ENCODE peak calls at places on chromosome 12, in eight cellular contexts. V, O, Q, T, F, D, P and A are unnamed samples.

GRCh38 chr12:100279612-100280244 is 12.8 kb downstream of the SCYL2 start:
- DNase-seq in Q (no peak), T (no peak), V (peak; percentile 22), P (no peak), F (no peak), O (no peak), D (peak; percentile 5), A (no peak)

GRCh38 chr12:11731455-11731854 is 82.0 kb downstream of the ETV6 start:
- DNase-seq in T (no peak), D (peak; percentile 85), O (no peak), Q (peak; percentile 72), V (no peak), F (no peak), P (no peak), A (no peak)

GRCh38 chr12:109641422-109641821 is 67.8 kb downstream of the MVK start:
- DNase-seq in T (no peak), P (no peak), D (no peak), V (no peak), F (no peak), Q (no peak), O (no peak), A (no peak)

GRCh38 chr12:108839011-108839889 is 18.1 kb downstream of the SSH1 start:
- DNase-seq in F (no peak), O (no peak), Q (no peak), T (peak; percentile 72), P (peak; percentile 92), V (no peak), D (peak; percentile 83), A (peak; percentile 66)

GRCh38 chr12:20950248-20950647 is 139.7 kb downstream of the SLCO1B3 start:
- DNase-seq in F (no peak), T (no peak), P (no peak), Q (peak; percentile 50), O (no peak), D (peak; percentile 6), V (peak; percentile 6), A (no peak)

GRCh38 chr12:50515587-50515986 is 10.8 kb downstream of the DIP2B start:
- DNase-seq in D (no peak), T (no peak), Q (no peak), F (no peak), P (no peak), O (no peak), V (no peak), A (no peak)

GRCh38 chr12:113756609-113757008 is 209.5 kb downstream of the RBM19 start:
- DNase-seq in D (no peak), F (no peak), P (no peak), Q (no peak), O (no peak), V (no peak), T (no peak), A (no peak)

GRCh38 chr12:12757121-12757520 is 28.3 kb upstream of the APOLD1 start:
- DNase-seq in F (no peak), T (no peak), D (no peak), Q (no peak), O (no peak), V (no peak), P (no peak), A (no peak)

GRCh38 chr12:67426067-67426466 is 156.9 kb downstream of the CAND1 start:
- DNase-seq in D (peak; percentile 83), Q (peak; percentile 24), V (no peak), P (no peak), T (no peak), F (no peak), O (peak; percentile 86), A (no peak)

GRCh38 chr12:810635-811415 is 58.4 kb downstream of the WNK1 start:
- DNase-seq in P (no peak), D (no peak), O (no peak), F (no peak), V (no peak), Q (no peak), T (no peak), A (no peak)

GRCh38 chr12:111434680-111435338 is 29.1 kb downstream of the SH2B3 start:
- DNase-seq in T (peak; percentile 70), P (peak; percentile 93), D (peak; percentile 76), F (peak; percentile 49), Q (no peak), O (no peak), V (no peak), A (peak; percentile 65)

GRCh38 chr12:115791331-115791730 is 486.2 kb downstream of the MED13L start:
- DNase-seq in Q (no peak), P (no peak), F (no peak), T (no peak), V (no peak), O (no peak), D (no peak), A (peak; percentile 83)

GRCh38 chr12:9256758-9257405 is 48.7 kb upstream of the PZP start:
- DNase-seq in Q (no peak), T (no peak), F (no peak), O (no peak), V (no peak), D (no peak), P (no peak), A (no peak)

GRCh38 chr12:130920711-130921381 is 32.9 kb upstream of the ADGRD1 start:
- DNase-seq in O (no peak), D (peak; percentile 1), T (peak; percentile 79), V (no peak), F (peak; percentile 89), P (no peak), Q (no peak), A (peak; percentile 60)

GRCh38 chr12:81440001-81440400 is 319.1 kb downstream of the PPFIA2 start:
- DNase-seq in V (no peak), P (no peak), D (no peak), F (no peak), Q (no peak), T (no peak), O (no peak), A (no peak)

GRCh38 chr12:48882325-48882687 is 16.6 kb upstream of the RND1 start:
- DNase-seq in T (no peak), V (no peak), D (peak; percentile 64), P (no peak), O (no peak), F (no peak), Q (peak; percentile 68), A (peak; percentile 25)

GRCh38 chr12:33588082-33588712 is 148.6 kb upstream of the SYT10 start:
- DNase-seq in T (no peak), P (no peak), V (no peak), D (peak; percentile 81), O (no peak), Q (peak; percentile 96), F (no peak), A (no peak)

GRCh38 chr12:131831021-131831571 is 2.9 kb downstream of the MMP17 start:
- DNase-seq in O (no peak), V (no peak), D (peak; percentile 21), P (no peak), Q (peak; percentile 20), T (no peak), F (no peak), A (no peak)

GRCh38 chr12:29253916-29254625 is 105.0 kb downstream of the FAR2 start:
- DNase-seq in D (no peak), P (no peak), Q (no peak), T (no peak), V (no peak), O (no peak), F (no peak), A (no peak)

GRCh38 chr12:27236498-27236897 is 7.6 kb upstream of the STK38L start:
- DNase-seq in V (no peak), T (no peak), F (no peak), Q (peak; percentile 41), P (no peak), O (no peak), D (peak; percentile 30), A (no peak)

GRCh38 chr12:62793256-62794217 is 141.4 kb downstream of the PPM1H start:
- DNase-seq in P (peak; percentile 97), Q (peak; percentile 74), F (peak; percentile 99), O (peak; percentile 85), D (peak; percentile 85), T (peak; percentile 83), V (peak; percentile 51), A (peak; percentile 94)

GRCh38 chr12:46214668-46215429 is 54.0 kb downstream of the SLC38A1 start:
- DNase-seq in O (no peak), V (no peak), D (peak; percentile 25), F (no peak), T (no peak), Q (no peak), P (no peak), A (no peak)

GRCh38 chr12:105227879-105228278 is 8.1 kb downstream of the APPL2 start:
- DNase-seq in F (no peak), V (no peak), D (no peak), T (no peak), O (no peak), Q (no peak), P (no peak), A (no peak)

GRCh38 chr12:26123482-26123980 is 1.3 kb downstream of the BHLHE41 start:
- DNase-seq in F (no peak), V (no peak), P (no peak), D (peak; percentile 39), O (no peak), Q (no peak), T (no peak), A (no peak)

GRCh38 chr12:102618197-102618897 is 138.0 kb upstream of the IGF1 start:
- DNase-seq in P (no peak), V (no peak), F (peak; percentile 14), T (peak; percentile 21), Q (no peak), O (no peak), D (no peak), A (no peak)

GRCh38 chr12:114986178-114986714 is 302.3 kb upstream of the TBX3 start:
- DNase-seq in D (no peak), V (no peak), P (no peak), T (no peak), Q (no peak), F (no peak), O (no peak), A (no peak)

GRCh38 chr12:94534761-94535613 is 75.3 kb upstream of the CEP83 start:
- DNase-seq in P (no peak), T (no peak), Q (no peak), D (no peak), V (no peak), F (no peak), O (no peak), A (no peak)

GRCh38 chr12:30888241-30888640 is 38.3 kb upstream of the TSPAN11 start:
- DNase-seq in Q (no peak), P (no peak), T (no peak), D (no peak), O (no peak), V (no peak), F (no peak), A (no peak)
- H3K4me3 ChIP-seq in Q (no peak overlapping the region), P (no peak overlapping the region), T (no peak overlapping the region), D (no peak overlapping the region), O (no peak overlapping the region), V (no peak overlapping the region), F (no peak overlapping the region), A (no peak overlapping the region)

GRCh38 chr12:1907652-1908611 is 10.5 kb downstream of the CACNA2D4 start:
- DNase-seq in O (no peak), F (no peak), Q (peak; percentile 7), D (no peak), T (no peak), V (no peak), P (peak; percentile 78), A (peak; percentile 46)
- H3K4me3 ChIP-seq in O (no peak overlapping the region), F (no peak overlapping the region), Q (no peak overlapping the region), D (no peak overlapping the region), T (no peak overlapping the region), V (peak overlapping the region; percentile 31), P (peak overlapping the region; percentile 16), A (peak overlapping the region; percentile 29)

GRCh38 chr12:40225337-40225983 is 663 bp downstream of the LRRK2 start:
- DNase-seq in V (no peak), D (no peak), O (no peak), Q (no peak), F (no peak), T (no peak), P (no peak), A (no peak)
- H3K4me3 ChIP-seq in V (no peak overlapping the region), D (peak overlapping the region; percentile 74), O (peak overlapping the region; percentile 49), Q (peak overlapping the region; percentile 33), F (peak overlapping the region; percentile 78), T (peak overlapping the region; percentile 82), P (peak overlapping the region; percentile 90), A (peak overlapping the region; percentile 84)

GRCh38 chr12:106580671-106581508 is 1.9 kb upstream of the RFX4 start:
- DNase-seq in Q (no peak), V (no peak), F (no peak), O (no peak), D (no peak), P (no peak), T (no peak), A (no peak)
- H3K4me3 ChIP-seq in Q (no peak overlapping the region), V (no peak overlapping the region), F (peak overlapping the region; percentile 51), O (no peak overlapping the region), D (no peak overlapping the region), P (peak overlapping the region; percentile 52), T (peak overlapping the region; percentile 58), A (no peak overlapping the region)